ENCODE peak calls at places on chromosomes 13 and 19, in six cellular contexts. J is SK-N-SH, W is GM12892, D is H1, H is K562, C is HepG2. P is an unnamed sample.
A peak's percentile ranks its signal among the peaks of the same experiment; 100 is the strongest.

GRCh38 chr13:43054803-43055802 is 31.7 kb downstream of the DNAJC15 start:
- DNase-seq in H (peak; percentile 2), C (peak; percentile 75), W (no peak), J (no peak), D (no peak), P (no peak)

GRCh38 chr19:38980583-38981374 is 5.2 kb upstream of the FBXO17 start:
- DNase-seq in J (no peak), C (peak; percentile 73), D (no peak), H (no peak), W (no peak), P (no peak)

GRCh38 chr19:57363734-57364181 is 407 bp downstream of the TRAPPC2B start:
- DNase-seq in D (no peak), H (no peak), J (no peak), W (no peak), C (peak; percentile 16), P (no peak)

GRCh38 chr13:90105276-90105675 is 1242.2 kb upstream of the MIR17HG start:
- DNase-seq in C (no peak), D (no peak), W (no peak), H (no peak), J (no peak), P (no peak)

GRCh38 chr13:35694031-35694430 is 217.5 kb upstream of the MAB21L1 start:
- DNase-seq in C (no peak), H (no peak), J (no peak), W (no peak), D (no peak), P (no peak)

GRCh38 chr13:46858776-46859175 is 38.1 kb downstream of the HTR2A start:
- DNase-seq in H (no peak), C (no peak), D (no peak), J (no peak), W (no peak), P (no peak)

GRCh38 chr19:47704024-47704423 is 9.2 kb upstream of the EHD2 start:
- DNase-seq in C (no peak), J (no peak), H (no peak), D (no peak), W (no peak), P (no peak)

GRCh38 chr13:66875264-66875663 is 354.9 kb downstream of the PCDH9 start:
- DNase-seq in H (no peak), D (no peak), C (no peak), W (no peak), J (no peak), P (no peak)

GRCh38 chr13:110268576-110269185 is 38.3 kb downstream of the COL4A1 start:
- DNase-seq in C (no peak), J (no peak), D (no peak), H (no peak), W (no peak), P (no peak)

GRCh38 chr13:79989251-79989661 is 351.7 kb downstream of the SPRY2 start:
- DNase-seq in W (no peak), J (no peak), C (no peak), H (no peak), D (no peak), P (no peak)

GRCh38 chr13:45004096-45004495 is 14.8 kb downstream of the GPALPP1 start:
- DNase-seq in H (no peak), C (no peak), J (no peak), D (no peak), W (no peak), P (no peak)

GRCh38 chr19:6587998-6588507 is 2.9 kb downstream of the CD70 start:
- DNase-seq in C (no peak), H (peak; percentile 44), W (peak; percentile 25), J (no peak), D (no peak), P (no peak)

GRCh38 chr13:52892925-52893324 is 44.5 kb upstream of the PCDH8 start:
- DNase-seq in W (no peak), D (no peak), C (no peak), H (no peak), J (no peak), P (no peak)

GRCh38 chr13:113024466-113024865 is 55.5 kb downstream of the MCF2L start:
- DNase-seq in J (no peak), H (no peak), C (no peak), D (no peak), W (no peak), P (no peak)

GRCh38 chr13:30204564-30204963 is 102.8 kb downstream of the KATNAL1 start:
- DNase-seq in H (no peak), D (no peak), W (no peak), J (no peak), C (no peak), P (no peak)

GRCh38 chr13:33606692-33607091 is 211.3 kb upstream of the RFC3 start:
- DNase-seq in D (peak; percentile 23), W (no peak), J (no peak), C (no peak), H (no peak), P (no peak)

GRCh38 chr19:30236006-30236405 is 136.2 kb upstream of the ZNF536 start:
- DNase-seq in J (peak; percentile 60), W (no peak), D (no peak), C (no peak), H (no peak), P (no peak)

GRCh38 chr13:37868691-37869505 is 674 bp downstream of the TRPC4 start:
- DNase-seq in W (no peak), C (no peak), J (no peak), D (no peak), H (no peak), P (no peak)

GRCh38 chr13:79353698-79354097 is 52.4 kb downstream of the RBM26 start:
- DNase-seq in W (no peak), D (no peak), C (no peak), J (no peak), H (no peak), P (no peak)

GRCh38 chr19:50358483-50359431 is 6.7 kb downstream of the NAPSA start:
- DNase-seq in W (peak; percentile 77), H (peak; percentile 92), J (peak; percentile 89), D (no peak), C (no peak), P (peak; percentile 73)

GRCh38 chr13:57601536-57601935 is 30.0 kb upstream of the PCDH17 start:
- DNase-seq in H (no peak), D (no peak), W (no peak), J (no peak), C (no peak), P (no peak)

GRCh38 chr13:78183737-78184136 is 265.1 kb upstream of the EDNRB start:
- DNase-seq in J (no peak), D (no peak), H (no peak), W (no peak), C (no peak), P (no peak)

GRCh38 chr19:45464274-45464673 is 3.5 kb upstream of the FOSB start:
- DNase-seq in J (no peak), D (no peak), C (no peak), W (no peak), H (no peak), P (no peak)

GRCh38 chr13:37194428-37194861 is 89.0 kb upstream of the CSNK1A1L start:
- DNase-seq in C (no peak), W (no peak), H (no peak), D (no peak), J (no peak), P (no peak)

GRCh38 chr19:30667227-30667626 is 295.0 kb downstream of the ZNF536 start:
- DNase-seq in H (no peak), J (no peak), C (no peak), W (no peak), D (no peak), P (no peak)

GRCh38 chr13:44710576-44710975 is 134.4 kb upstream of the TSC22D1 start:
- DNase-seq in H (no peak), W (peak; percentile 20), D (no peak), J (no peak), C (no peak), P (peak; percentile 25)

GRCh38 chr13:50268500-50268899 is 253.3 kb downstream of the KCNRG start:
- DNase-seq in J (peak; percentile 14), H (no peak), C (no peak), D (no peak), W (no peak), P (no peak)

DNA sequence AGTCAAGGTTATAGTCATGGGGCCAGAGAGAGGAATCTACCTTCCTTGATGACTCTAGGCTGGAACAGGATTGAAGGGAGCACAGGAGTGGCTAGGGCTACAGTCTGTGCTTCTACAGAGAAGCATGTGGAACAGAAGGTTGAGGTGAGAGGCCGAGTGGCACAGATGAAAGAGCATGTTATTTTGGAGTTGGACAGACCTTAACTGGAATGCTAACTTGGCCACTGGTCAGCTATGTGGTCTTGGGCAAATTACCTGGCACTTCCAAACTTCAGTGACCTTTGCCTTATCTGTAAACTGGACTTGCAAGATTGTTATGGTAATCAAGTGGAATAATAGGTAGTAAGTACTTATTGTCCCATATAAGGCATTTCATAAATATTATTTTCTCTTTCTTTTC is 252.7 kb downstream of the KCNRG start:
- DNase-seq in W (no peak), C (peak; percentile 22), D (no peak), H (no peak), J (no peak), P (no peak)
- TF ChIP-seq TAF1 in W (no peak), C (no peak), D (no peak), H (no peak), J (no peak), P (no peak)

GRCh38 chr19:18800079-18800478 is 9.0 kb upstream of the COMP start:
- DNase-seq in J (no peak), H (no peak), W (no peak), D (no peak), C (no peak), P (no peak)
- TF ChIP-seq TAF1 in J (no peak), H (no peak), W (no peak), D (no peak), C (no peak), P (no peak)

GRCh38 chr13:107144432-107144831 is 576.5 kb upstream of the ARGLU1 start:
- DNase-seq in D (no peak), C (no peak), H (no peak), J (no peak), W (no peak), P (no peak)
- TF ChIP-seq TAF1 in D (no peak), C (no peak), H (no peak), J (no peak), W (no peak), P (no peak)

GRCh38 chr19:15397236-15397635 is 17.6 kb upstream of the AKAP8 start:
- DNase-seq in J (no peak), D (no peak), W (no peak), H (no peak), C (no peak), P (no peak)

GRCh38 chr19:15396436-15396835 is 16.8 kb upstream of the AKAP8 start:
- DNase-seq in H (no peak), C (no peak), D (no peak), W (no peak), J (no peak), P (no peak)

GRCh38 chr19:15397782-15398181 is 18.2 kb upstream of the AKAP8 start:
- DNase-seq in C (no peak), J (no peak), D (no peak), W (no peak), H (no peak), P (no peak)

GRCh38 chr19:15393963-15394362 is 14.4 kb upstream of the AKAP8 start:
- DNase-seq in J (no peak), W (no peak), H (no peak), C (no peak), D (no peak), P (no peak)

DNA sequence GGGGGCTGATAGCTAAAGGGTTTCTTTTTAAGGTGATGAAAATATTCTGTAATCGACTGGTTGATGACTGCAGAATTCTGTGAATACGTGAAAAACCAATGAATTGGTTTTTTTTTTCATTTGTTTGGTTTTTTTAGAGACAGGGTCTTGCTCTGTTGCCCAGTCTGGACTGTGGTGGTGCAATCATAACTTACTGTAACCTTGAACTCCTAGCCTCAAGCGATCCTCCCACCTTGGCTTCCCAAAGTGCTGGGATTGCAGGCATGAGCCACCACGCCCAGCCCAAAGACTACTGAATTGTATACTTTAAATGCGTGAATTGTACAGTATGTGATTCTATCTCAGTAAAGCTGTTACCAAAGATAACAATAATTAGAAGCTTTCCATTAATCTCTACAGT is 14.8 kb upstream of the AKAP8 start:
- DNase-seq in D (no peak), W (no peak), C (no peak), H (no peak), J (no peak), P (no peak)
- TF ChIP-seq TAF1 in D (no peak), W (no peak), C (no peak), H (no peak), J (no peak), P (no peak)

P was measured in GM12891.